ENCODE peak calls at places on chromosomes 13 and 19, in five cellular contexts. One of them, this sample, is unnamed.

GRCh38 chr19:38683393-38684077 is 36.1 kb downstream of the ACTN4 start:
- DNase-seq in choroid plexus epithelial cell: peak; percentile 95
- DNase-seq in RWPE1: peak; percentile 94
- DNase-seq in activated B cell treated with CpG ODN at 0.5 μM for 24 hours: peak; percentile 34
- DNase-seq in uterus: peak; percentile 72
- DNase-seq in this sample: peak; percentile 93

GRCh38 chr13:52118595-52118994 is 10.3 kb downstream of the NEK5 start:
- DNase-seq in choroid plexus epithelial cell: no peak
- DNase-seq in activated B cell treated with CpG ODN at 0.5 μM for 24 hours: no peak
- DNase-seq in RWPE1: no peak
- DNase-seq in uterus: no peak
- DNase-seq in this sample: no peak

GRCh38 chr19:48102870-48103751 is 7.5 kb downstream of the PLA2G4C start:
- DNase-seq in choroid plexus epithelial cell: peak; percentile 66
- DNase-seq in RWPE1: peak; percentile 39
- DNase-seq in activated B cell treated with CpG ODN at 0.5 μM for 24 hours: no peak
- DNase-seq in uterus: no peak
- DNase-seq in this sample: peak; percentile 72

GRCh38 chr19:3061214-3062161 is 807 bp downstream of the TLE5 start:
- DNase-seq in activated B cell treated with CpG ODN at 0.5 μM for 24 hours: peak; percentile 64
- DNase-seq in choroid plexus epithelial cell: peak; percentile 34
- DNase-seq in RWPE1: peak; percentile 35
- DNase-seq in uterus: peak; percentile 77
- DNase-seq in this sample: peak; percentile 49

GRCh38 chr13:113187263-113187669 is 21.2 kb downstream of the PCID2 start:
- DNase-seq in choroid plexus epithelial cell: peak; percentile 99
- DNase-seq in uterus: peak; percentile 61
- DNase-seq in RWPE1: peak; percentile 97
- DNase-seq in activated B cell treated with CpG ODN at 0.5 μM for 24 hours: no peak
- DNase-seq in this sample: peak; percentile 100

GRCh38 chr19:4676955-4677731 is 7.0 kb upstream of the MYDGF start:
- DNase-seq in activated B cell treated with CpG ODN at 0.5 μM for 24 hours: no peak
- DNase-seq in uterus: no peak
- DNase-seq in RWPE1: peak; percentile 27
- DNase-seq in choroid plexus epithelial cell: peak; percentile 76
- DNase-seq in this sample: peak; percentile 63

GRCh38 chr13:44918323-44919102 is 70.8 kb downstream of the NUFIP1 start:
- DNase-seq in RWPE1: peak; percentile 73
- DNase-seq in choroid plexus epithelial cell: no peak
- DNase-seq in uterus: peak; percentile 88
- DNase-seq in activated B cell treated with CpG ODN at 0.5 μM for 24 hours: peak; percentile 70
- DNase-seq in this sample: peak; percentile 94

GRCh38 chr13:19632915-19633339 is 532 bp upstream of the MPHOSPH8 start:
- DNase-seq in uterus: no peak
- DNase-seq in RWPE1: no peak
- DNase-seq in activated B cell treated with CpG ODN at 0.5 μM for 24 hours: no peak
- DNase-seq in choroid plexus epithelial cell: no peak
- DNase-seq in this sample: no peak

GRCh38 chr19:47097396-47098217 is 16.0 kb downstream of the ZC3H4 start:
- DNase-seq in activated B cell treated with CpG ODN at 0.5 μM for 24 hours: no peak
- DNase-seq in choroid plexus epithelial cell: no peak
- DNase-seq in uterus: no peak
- DNase-seq in RWPE1: no peak
- DNase-seq in this sample: no peak

GRCh38 chr19:45729774-45730388 is 815 bp downstream of the FBXO46 start:
- DNase-seq in activated B cell treated with CpG ODN at 0.5 μM for 24 hours: no peak
- DNase-seq in choroid plexus epithelial cell: peak; percentile 16
- DNase-seq in uterus: no peak
- DNase-seq in RWPE1: peak; percentile 18
- DNase-seq in this sample: no peak

GRCh38 chr13:77584111-77584510 is 48.6 kb downstream of the SCEL start:
- DNase-seq in RWPE1: peak; percentile 8
- DNase-seq in uterus: no peak
- DNase-seq in activated B cell treated with CpG ODN at 0.5 μM for 24 hours: no peak
- DNase-seq in choroid plexus epithelial cell: no peak
- DNase-seq in this sample: peak; percentile 7

GRCh38 chr13:112188298-112188610 is 121.3 kb downstream of the SOX1 start:
- DNase-seq in uterus: no peak
- DNase-seq in RWPE1: no peak
- DNase-seq in choroid plexus epithelial cell: no peak
- DNase-seq in activated B cell treated with CpG ODN at 0.5 μM for 24 hours: no peak
- DNase-seq in this sample: no peak